ENCODE peak calls at places on chromosomes 11 and 22, in eight cellular contexts. B is uterus; H is NCI-H510A treated with DMSO at 0.1 percent for 48 hours; J is skeletal muscle cell; F is NCI-H226; E is activated CD4-positive, CD25-positive, alpha-beta regulatory T cell; P is SJSA1; W is GM19239. R is an unnamed sample.

GRCh38 chr11:72430743-72431570 is 3.4 kb downstream of the CLPB start:
- DNase-seq in W (peak; percentile 44), E (no peak), F (peak; percentile 13), H (peak; percentile 65), P (no peak), J (no peak), B (no peak), R (no peak)

GRCh38 chr22:36192601-36193000 is 9.0 kb downstream of the APOL4 start:
- DNase-seq in B (no peak), P (peak; percentile 51), F (no peak), W (no peak), E (no peak), J (no peak), H (no peak), R (no peak)

GRCh38 chr11:45662096-45662664 is 3.2 kb downstream of the CHST1 start:
- DNase-seq in F (no peak), J (no peak), H (no peak), E (no peak), W (no peak), P (no peak), B (no peak), R (no peak)

GRCh38 chr11:133894956-133895549 is 49.7 kb upstream of the SPATA19 start:
- DNase-seq in P (no peak), F (no peak), B (no peak), H (no peak), W (no peak), E (no peak), J (no peak), R (no peak)

GRCh38 chr11:79438631-79439429 is 2.0 kb downstream of the TENM4 start:
- DNase-seq in F (no peak), E (no peak), W (no peak), J (no peak), B (peak; percentile 18), H (peak; percentile 31), P (no peak), R (no peak)

GRCh38 chr11:118893662-118894061 is 10.0 kb downstream of the CXCR5 start:
- DNase-seq in P (no peak), F (no peak), J (no peak), W (no peak), B (no peak), E (no peak), H (no peak), R (no peak)

GRCh38 chr22:49381595-49382450 is 445.9 kb downstream of the BRD1 start:
- DNase-seq in J (no peak), H (no peak), W (no peak), E (no peak), P (peak; percentile 29), B (no peak), F (no peak), R (no peak)

GRCh38 chr22:23070418-23071162 is at the start of gene GNAZ:
- DNase-seq in P (no peak), F (no peak), J (no peak), E (no peak), B (peak; percentile 19), W (peak; percentile 56), H (no peak), R (no peak)

GRCh38 chr11:91664521-91664920 is 560.1 kb upstream of the FAT3 start:
- DNase-seq in F (no peak), B (no peak), P (no peak), J (no peak), E (no peak), H (no peak), W (no peak), R (no peak)

GRCh38 chr11:5234390-5234834 is at the start of gene HBD:
- DNase-seq in E (no peak), F (no peak), J (no peak), H (no peak), P (no peak), B (no peak), W (peak; percentile 5), R (no peak)

GRCh38 chr11:22930816-22931594 is 70.7 kb upstream of the CCDC179 start:
- DNase-seq in F (no peak), E (no peak), P (no peak), H (no peak), B (no peak), W (no peak), J (no peak), R (no peak)

GRCh38 chr11:1345752-1346513 is 36.5 kb upstream of the TOLLIP start:
- DNase-seq in W (no peak), F (no peak), H (no peak), B (no peak), P (no peak), J (no peak), E (no peak), R (no peak)

GRCh38 chr11:76236092-76237026 is 30.1 kb upstream of the WNT11 start:
- DNase-seq in J (no peak), B (no peak), E (peak; percentile 64), H (peak; percentile 83), P (peak; percentile 54), F (peak; percentile 67), W (peak; percentile 48), R (no peak)

GRCh38 chr11:106086850-106087249 is 9.4 kb downstream of the AASDHPPT start:
- DNase-seq in P (no peak), H (no peak), J (no peak), B (no peak), F (no peak), E (no peak), W (no peak), R (no peak)

GRCh38 chr22:22404598-22405284 is 103.8 kb downstream of the ZNF280B start:
- DNase-seq in J (no peak), P (no peak), F (no peak), E (no peak), W (no peak), B (no peak), H (no peak), R (no peak)

GRCh38 chr22:50440544-50441249 is 34.1 kb downstream of the SBF1 start:
- DNase-seq in H (no peak), E (no peak), J (no peak), F (no peak), B (no peak), P (no peak), W (no peak), R (no peak)

GRCh38 chr11:88535916-88536547 is 198.5 kb upstream of the CTSC start:
- DNase-seq in J (peak; percentile 72), F (peak; percentile 85), E (no peak), P (no peak), B (no peak), W (no peak), H (no peak), R (no peak)

GRCh38 chr11:45754746-45755145 is 50.2 kb upstream of the SLC35C1 start:
- DNase-seq in E (no peak), J (no peak), P (no peak), F (peak; percentile 61), W (no peak), H (no peak), B (peak; percentile 25), R (no peak)

GRCh38 chr11:47340010-47340409 is 12.5 kb downstream of the MYBPC3 start:
- DNase-seq in F (no peak), H (no peak), J (no peak), E (no peak), B (no peak), W (no peak), P (no peak), R (no peak)

GRCh38 chr11:985435-985834 is 51.1 kb downstream of the MUC6 start:
- DNase-seq in E (no peak), W (no peak), F (no peak), B (no peak), J (no peak), H (no peak), P (no peak), R (no peak)

GRCh38 chr22:39179841-39180335 is 27.4 kb upstream of the CBX7 start:
- DNase-seq in E (no peak), B (no peak), F (no peak), J (no peak), H (no peak), W (no peak), P (no peak), R (no peak)

GRCh38 chr11:35997908-35998307 is 54.0 kb downstream of the LDLRAD3 start:
- DNase-seq in E (no peak), W (no peak), J (no peak), P (no peak), F (no peak), H (no peak), B (no peak), R (no peak)

GRCh38 chr11:6925636-6926207 is 504 bp upstream of the ZNF215 start:
- DNase-seq in F (no peak), E (no peak), P (no peak), J (no peak), H (peak; percentile 36), W (no peak), B (no peak), R (no peak)

GRCh38 chr11:9893474-9893873 is 229.6 kb downstream of the SWAP70 start:
- DNase-seq in H (no peak), P (no peak), B (no peak), F (no peak), J (no peak), W (no peak), E (no peak), R (no peak)

GRCh38 chr22:49373289-49373666 is 454.4 kb downstream of the BRD1 start:
- DNase-seq in E (no peak), F (no peak), P (no peak), W (no peak), B (no peak), H (no peak), J (no peak), R (no peak)

GRCh38 chr22:40666151-40666848 is 13.0 kb upstream of the MCHR1 start:
- DNase-seq in W (no peak), J (peak; percentile 72), E (no peak), B (peak; percentile 73), P (no peak), F (no peak), H (no peak), R (no peak)

GRCh38 chr22:38180841-38181452 is 683 bp downstream of the PLA2G6 start:
- DNase-seq in E (no peak), P (no peak), H (no peak), J (no peak), F (no peak), B (no peak), W (no peak), R (no peak)

GRCh38 chr11:74427377-74427776 is 29.1 kb upstream of the PGM2L1 start:
- DNase-seq in H (no peak), J (no peak), E (no peak), B (no peak), F (peak; percentile 37), P (no peak), W (no peak), R (no peak)

GRCh38 chr11:115627666-115628460 is 123.6 kb upstream of the CADM1 start:
- DNase-seq in W (no peak), H (no peak), F (no peak), J (no peak), E (no peak), P (no peak), B (no peak), R (no peak)

GRCh38 chr11:108432783-108433182 is 34.5 kb downstream of the C11orf65 start:
- DNase-seq in J (peak; percentile 15), F (peak; percentile 96), P (no peak), E (no peak), H (no peak), W (no peak), B (no peak), R (no peak)

GRCh38 chr11:120929664-120930154 is 94.2 kb upstream of the TBCEL start:
- DNase-seq in E (no peak), H (no peak), W (peak; percentile 46), F (peak; percentile 44), B (no peak), J (no peak), P (no peak), R (no peak)

GRCh38 chr11:10322830-10323792 is 18.2 kb downstream of the ADM start:
- DNase-seq in F (peak; percentile 55), E (no peak), B (peak; percentile 81), H (peak; percentile 37), J (peak; percentile 72), P (peak; percentile 69), W (no peak), R (no peak)

GRCh38 chr11:87351671-87352070 is 313.9 kb downstream of the TMEM135 start:
- DNase-seq in F (no peak), E (no peak), J (no peak), W (no peak), H (no peak), P (no peak), B (no peak), R (no peak)

GRCh38 chr11:17478064-17478463 is 1.4 kb upstream of the ABCC8 start:
- DNase-seq in J (no peak), F (no peak), B (no peak), P (no peak), E (no peak), H (no peak), W (no peak), R (no peak)